ENCODE peak calls at places on chromosomes 5 and 9, in seven cellular contexts. I is left ventricle myocardium inferior, G is K562, X is BE2C, L is A549, Y is upper lobe of right lung, D is lower lobe of right lung. Z is an unnamed sample.

GRCh38 chr9:34084562-34084961 is 35.9 kb upstream of the UBAP2 start:
- DNase-seq in Y (peak; percentile 4), I (peak; percentile 30), X (no peak), G (no peak), D (no peak), L (no peak), Z (peak; percentile 14)

GRCh38 chr5:58450018-58450417 is 9.9 kb downstream of the PLK2 start:
- DNase-seq in I (no peak), L (no peak), X (no peak), G (no peak), Y (no peak), D (no peak), Z (peak; percentile 46)

GRCh38 chr5:19886123-19886921 is 101.7 kb downstream of the CDH18 start:
- DNase-seq in X (no peak), I (no peak), D (no peak), Y (no peak), G (no peak), L (no peak), Z (peak; percentile 50)

GRCh38 chr5:124650960-124651662 is 95.3 kb downstream of the ZNF608 start:
- DNase-seq in Y (no peak), L (no peak), G (peak; percentile 32), X (no peak), D (no peak), I (no peak), Z (peak; percentile 84)

GRCh38 chr5:179343021-179343781 is 2.1 kb downstream of the ADAMTS2 start:
- DNase-seq in L (no peak), G (no peak), Y (no peak), I (no peak), X (no peak), D (peak; percentile 35), Z (no peak)

GRCh38 chr5:171445910-171446516 is 26.6 kb downstream of the FGF18 start:
- DNase-seq in L (no peak), X (no peak), I (peak; percentile 67), G (no peak), Y (no peak), D (no peak), Z (peak; percentile 76)

GRCh38 chr5:136590581-136590980 is 225.2 kb upstream of the TRPC7 start:
- DNase-seq in X (no peak), D (no peak), Y (no peak), G (no peak), L (no peak), I (no peak), Z (no peak)

GRCh38 chr5:59020611-59021285 is 437.9 kb downstream of the RAB3C start:
- DNase-seq in X (no peak), Y (no peak), L (no peak), D (no peak), I (no peak), G (no peak), Z (peak; percentile 18)

GRCh38 chr5:145811834-145812625 is 23.1 kb downstream of the PRELID2 start:
- DNase-seq in I (no peak), G (no peak), L (no peak), D (no peak), Y (no peak), X (no peak), Z (peak; percentile 76)

GRCh38 chr5:25862276-25862675 is 1176.1 kb downstream of the CDH9 start:
- DNase-seq in X (peak; percentile 54), I (no peak), D (no peak), Y (no peak), L (no peak), G (no peak), Z (no peak)

GRCh38 chr9:120919639-120920494 is 6.7 kb downstream of the TRAF1 start:
- DNase-seq in I (no peak), D (no peak), Y (no peak), L (no peak), X (no peak), G (no peak), Z (no peak)

GRCh38 chr9:122940603-122941559 is at the start of gene RABGAP1:
- DNase-seq in D (peak; percentile 100), G (peak; percentile 96), Y (peak; percentile 100), I (peak; percentile 100), X (peak; percentile 100), L (peak; percentile 99), Z (peak; percentile 98)

GRCh38 chr9:125561497-125562148 is 145.4 kb downstream of the MAPKAP1 start:
- DNase-seq in D (no peak), L (no peak), I (no peak), X (no peak), G (no peak), Y (no peak), Z (no peak)

GRCh38 chr9:91817493-91818225 is 132.4 kb downstream of the ROR2 start:
- DNase-seq in D (no peak), I (no peak), X (no peak), G (no peak), Y (no peak), L (no peak), Z (peak; percentile 90)

GRCh38 chr9:131590449-131590848 is 45.1 kb downstream of the PRRT1B start:
- DNase-seq in Y (no peak), G (no peak), D (no peak), L (no peak), X (no peak), I (no peak), Z (no peak)

GRCh38 chr9:69085523-69086283 is 50.2 kb downstream of the FXN start:
- DNase-seq in I (no peak), D (no peak), Y (no peak), L (no peak), X (no peak), G (no peak), Z (peak; percentile 83)

GRCh38 chr9:76665458-76665857 is 98.8 kb upstream of the PCA3 start:
- DNase-seq in X (no peak), L (no peak), I (no peak), Y (no peak), D (no peak), G (no peak), Z (no peak)

GRCh38 chr5:175682664-175683063 is 24.8 kb downstream of the HRH2 start:
- DNase-seq in G (no peak), D (no peak), I (no peak), Y (peak; percentile 10), L (no peak), X (no peak), Z (no peak)

GRCh38 chr5:28234356-28234968 is 1196.1 kb upstream of the CDH9 start:
- DNase-seq in D (no peak), G (no peak), X (no peak), L (no peak), Y (no peak), I (no peak), Z (no peak)

GRCh38 chr5:1000329-1000728 is 8.3 kb upstream of the NKD2 start:
- DNase-seq in I (peak; percentile 6), L (no peak), Y (no peak), X (no peak), D (peak; percentile 29), G (no peak), Z (no peak)

GRCh38 chr5:140043508-140043872 is 391 bp upstream of the NRG2 start:
- DNase-seq in Y (peak; percentile 62), D (no peak), X (peak; percentile 67), I (peak; percentile 20), G (peak; percentile 17), L (peak; percentile 78), Z (no peak)

GRCh38 chr5:135193213-135194125 is 159.4 kb upstream of the PITX1 start:
- DNase-seq in X (no peak), Y (no peak), I (no peak), G (peak; percentile 27), D (no peak), L (no peak), Z (peak; percentile 59)

GRCh38 chr5:134889335-134889734 is 15.2 kb downstream of the TXNDC15 start:
- DNase-seq in I (no peak), D (no peak), L (no peak), Y (no peak), X (no peak), G (no peak), Z (no peak)

GRCh38 chr5:5461012-5461411 is 38.5 kb downstream of the ICE1 start:
- DNase-seq in X (no peak), L (no peak), G (no peak), I (no peak), Y (no peak), D (no peak), Z (no peak)

GRCh38 chr5:172531704-172532026 is 77.3 kb upstream of the SH3PXD2B start:
- DNase-seq in D (no peak), I (no peak), L (no peak), G (no peak), Y (no peak), X (no peak), Z (no peak)

GRCh38 chr5:146632620-146633019 is 116.6 kb upstream of the GPR151 start:
- DNase-seq in L (no peak), X (no peak), I (no peak), D (no peak), Y (no peak), G (no peak), Z (no peak)

DNA sequence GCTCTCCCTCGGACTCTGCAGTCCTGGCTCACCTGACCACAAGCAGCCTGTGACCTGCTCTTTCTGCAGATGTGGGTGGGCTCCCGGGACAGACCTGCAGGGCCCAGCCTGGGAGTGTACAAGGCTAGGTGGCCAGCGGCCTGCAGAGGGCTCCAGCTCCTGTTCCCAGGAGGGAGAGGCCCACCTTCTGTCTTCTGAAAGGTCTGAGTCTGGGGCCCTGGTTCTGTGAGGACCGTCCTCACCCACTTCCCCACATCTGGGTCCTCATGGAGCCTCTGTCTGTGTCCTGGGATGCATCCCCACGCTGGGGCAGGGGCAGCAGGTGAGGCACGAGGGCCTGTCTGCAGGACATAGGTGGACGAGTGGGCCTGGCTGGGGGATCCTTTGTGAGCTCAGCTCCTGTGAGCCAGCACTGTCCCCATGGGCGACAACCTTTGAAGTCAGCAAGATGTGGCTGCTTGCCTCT is 43.7 kb downstream of the PHF2 start:
- DNase-seq in Y (no peak), L (no peak), X (no peak), I (no peak), D (no peak), G (no peak), Z (no peak)
- TF ChIP-seq CTCF in Y (no peak), L (no peak), X (peak; percentile 10), I (no peak), D (no peak), G (no peak), Z (no peak)

GRCh38 chr5:73311291-73312110 is 137.1 kb downstream of the FOXD1 start:
- DNase-seq in D (no peak), L (no peak), X (peak; percentile 73), Y (no peak), G (no peak), I (no peak), Z (peak; percentile 78)
- H3K4me3 ChIP-seq in D (peak overlapping the region; percentile 2), L (no peak overlapping the region), X (no peak overlapping the region), Y (no peak overlapping the region), G (no peak overlapping the region), I (peak overlapping the region; percentile 45), Z (no peak overlapping the region)

GRCh38 chr9:20292002-20292401 is 330.3 kb downstream of the MLLT3 start:
- DNase-seq in I (no peak), X (peak; percentile 60), L (peak; percentile 46), Y (no peak), G (peak; percentile 7), D (no peak), Z (peak; percentile 44)
- TF ChIP-seq CTCF in I (no peak), X (peak; percentile 53), L (no peak), Y (no peak), G (no peak), D (no peak), Z (peak; percentile 26)

DNA sequence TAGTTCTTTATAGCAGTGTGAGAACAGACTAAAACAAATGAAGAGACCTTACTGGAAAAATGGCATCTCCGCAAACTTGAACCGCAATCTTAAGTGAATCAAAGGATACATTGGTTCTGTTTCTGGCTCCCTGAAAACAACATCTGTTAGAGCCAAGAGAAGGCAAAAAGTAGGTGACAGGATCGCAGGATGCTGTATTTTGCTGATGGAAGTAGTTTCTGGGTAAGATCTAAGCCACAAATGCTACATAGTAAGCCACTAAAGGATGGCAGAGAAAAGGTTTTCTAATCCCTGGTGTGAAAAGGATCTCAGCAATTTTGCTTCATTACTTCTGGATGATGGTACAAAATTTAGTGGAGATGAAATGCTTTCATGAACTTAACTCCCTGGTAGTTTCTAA is 63.3 kb upstream of the HTR4 start:
- DNase-seq in Y (no peak), I (no peak), X (no peak), L (no peak), D (no peak), G (no peak), Z (no peak)
- H3K4me3 ChIP-seq in Y (no peak overlapping the region), I (no peak overlapping the region), X (no peak overlapping the region), L (no peak overlapping the region), D (no peak overlapping the region), G (no peak overlapping the region), Z (no peak overlapping the region)

Z was measured in fibroblast of pulmonary artery.